ENCODE peak calls at places on chromosomes 6 and 20, in five cellular contexts. Z is sigmoid colon, B is psoas muscle, Q is adrenal gland, K is cardiac muscle cell. L is an unnamed sample.

GRCh38 chr6:117496383-117496990 is 14.0 kb downstream of the DCBLD1 start:
- DNase-seq in Q (no peak), Z (no peak), K (no peak), B (no peak), L (no peak)

GRCh38 chr6:163543311-163543710 is 128.8 kb downstream of the QKI start:
- DNase-seq in B (no peak), K (no peak), Z (no peak), Q (no peak), L (no peak)

GRCh38 chr6:151070666-151071065 is 169.1 kb upstream of the AKAP12 start:
- DNase-seq in Q (no peak), K (no peak), Z (peak; percentile 22), B (no peak), L (no peak)

GRCh38 chr20:14700641-14700965 is 363.2 kb upstream of the FLRT3 start:
- DNase-seq in B (no peak), Z (no peak), Q (no peak), K (no peak), L (no peak)

GRCh38 chr6:116564296-116564695 is 7.0 kb upstream of the RWDD1 start:
- DNase-seq in K (no peak), B (no peak), Q (no peak), Z (no peak), L (no peak)

GRCh38 chr20:24542721-24543120 is 73.3 kb downstream of the SYNDIG1 start:
- DNase-seq in B (no peak), Z (no peak), Q (no peak), K (no peak), L (no peak)

GRCh38 chr6:62262283-62262682 is 23.7 kb downstream of the KHDRBS2 start:
- DNase-seq in B (no peak), Q (no peak), K (no peak), Z (no peak), L (no peak)

GRCh38 chr6:53136000-53136609 is 12.5 kb downstream of the GCM1 start:
- DNase-seq in Z (no peak), B (no peak), Q (no peak), K (no peak), L (no peak)

GRCh38 chr6:152984387-152984872 is 1.6 kb upstream of the FBXO5 start:
- DNase-seq in K (no peak), Z (no peak), B (no peak), Q (no peak), L (peak; percentile 57)

GRCh38 chr20:32443386-32443974 is 85.3 kb downstream of the ASXL1 start:
- DNase-seq in B (no peak), Z (peak; percentile 43), K (no peak), Q (no peak), L (peak; percentile 46)

GRCh38 chr20:62052842-62053464 is 12.7 kb downstream of the TAF4 start:
- DNase-seq in Z (no peak), Q (no peak), B (no peak), K (no peak), L (no peak)

DNA sequence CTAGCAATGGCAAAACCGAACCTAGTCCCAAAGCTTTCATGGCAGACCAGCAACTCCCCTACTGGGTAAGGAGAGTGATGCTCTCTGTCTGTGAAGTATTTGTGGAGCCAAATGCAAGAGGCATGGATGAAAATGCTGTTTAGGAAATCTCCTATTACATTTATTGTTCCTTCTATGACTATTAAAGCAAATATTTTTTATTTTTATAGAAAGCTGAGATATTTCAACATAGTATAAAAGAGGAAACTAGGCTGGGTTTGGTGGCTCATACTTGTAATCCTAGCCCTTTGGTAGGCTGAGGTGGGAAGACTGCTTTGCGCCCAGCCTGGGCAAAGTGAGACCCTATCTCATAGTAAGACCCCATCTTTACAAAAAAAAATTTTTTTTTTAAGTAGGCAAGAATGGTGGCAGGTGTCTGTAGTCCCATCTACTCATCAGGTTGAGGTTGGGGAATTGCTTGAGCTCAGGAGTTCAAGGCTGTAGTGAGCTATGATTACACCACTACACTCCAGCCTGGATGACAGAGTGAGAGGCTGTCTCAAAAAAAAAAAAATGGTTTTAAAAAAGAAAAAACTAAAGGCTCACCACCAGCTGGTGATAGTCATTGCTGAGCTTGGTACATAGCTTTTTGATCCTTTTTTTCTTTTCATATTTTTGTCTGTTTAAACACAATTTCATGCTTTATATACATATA is 11.2 kb downstream of the KDM1B start:
- DNase-seq in B (no peak), K (no peak), Q (no peak), Z (no peak), L (no peak)
- H3K4me1 ChIP-seq in B (no peaks in the 10 kb centered on the region), K (no peaks in the 10 kb centered on the region), Q (no peaks in the 10 kb centered on the region), Z (no peaks in the 10 kb centered on the region), L (no peaks in the 10 kb centered on the region)

GRCh38 chr6:75070244-75070643 is 135.6 kb downstream of the COL12A1 start:
- DNase-seq in B (no peak), Z (no peak), Q (no peak), K (no peak), L (no peak)
- TF ChIP-seq CTCF in B (no peak), Z (no peak), Q (no peak), K (no peak), L (no peak)

DNA sequence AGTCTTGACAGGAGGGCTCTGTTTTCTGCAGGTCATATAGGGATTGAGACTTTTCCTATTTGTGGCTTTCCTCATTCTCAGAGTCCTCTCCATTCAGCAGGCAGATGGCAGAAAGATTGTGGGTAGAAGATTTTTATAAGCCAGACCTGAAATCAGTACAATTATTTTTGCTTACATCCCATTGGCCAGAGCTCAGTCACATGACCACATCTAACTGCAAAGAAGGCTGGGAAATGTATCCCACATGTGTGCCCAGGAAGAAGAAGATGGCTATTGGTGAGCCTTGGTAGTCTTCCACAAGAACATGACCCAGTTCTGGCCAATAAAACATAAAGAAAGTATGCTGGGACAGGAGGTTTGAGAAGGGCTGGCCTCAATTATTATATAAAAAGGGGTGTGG is 21.5 kb upstream of the CCN5 start:
- DNase-seq in B (no peak), Z (no peak), K (no peak), Q (no peak), L (no peak)
- H3K27ac ChIP-seq in B (peak overlapping the region; percentile 67), Z (peak overlapping the region; percentile 59), K (no peak overlapping the region), Q (no peak overlapping the region), L (no peak overlapping the region)

GRCh38 chr6:7140631-7141366 is 33.0 kb downstream of the RREB1 start:
- DNase-seq in K (peak; percentile 91), Z (peak; percentile 95), B (peak; percentile 90), Q (peak; percentile 90), L (peak; percentile 54)
- H3K4me1 ChIP-seq in K (peaks cover 73% of the 10 kb centered on the region), Z (peaks cover 81% of the 10 kb centered on the region), B (peaks cover 73% of the 10 kb centered on the region), Q (peaks cover 41% of the 10 kb centered on the region), L (peaks cover 37% of the 10 kb centered on the region)

DNA sequence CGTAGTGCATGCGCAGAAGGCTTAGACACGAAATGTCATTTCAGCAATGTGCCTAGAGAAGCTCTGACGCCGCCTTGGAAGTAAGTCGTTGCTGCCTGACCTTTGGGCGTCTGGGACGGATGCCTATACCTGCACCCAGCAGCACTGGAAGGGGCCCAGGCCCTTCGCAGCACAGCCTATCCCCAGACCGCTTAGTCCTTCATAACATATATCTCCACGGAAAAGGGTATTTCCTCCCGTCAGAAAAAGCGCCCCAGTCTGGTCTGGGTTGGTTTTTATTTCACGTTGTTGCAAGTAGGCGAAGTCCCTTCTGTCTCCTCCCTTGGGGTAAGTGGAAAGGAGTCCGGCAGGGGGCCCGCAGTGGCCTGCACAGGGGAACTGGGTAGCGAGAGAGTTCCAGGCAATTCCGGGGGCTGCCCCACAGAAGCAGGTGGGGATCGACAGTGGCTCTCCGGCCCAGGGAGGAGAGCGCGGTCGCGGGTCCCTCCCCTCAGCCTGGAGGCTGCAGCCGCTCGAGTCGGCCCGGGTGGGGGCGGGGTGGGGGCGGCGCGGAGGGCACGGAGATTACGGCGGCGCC is 558 bp upstream of the EYA4 start:
- DNase-seq in K (peak; percentile 46), Q (no peak), B (peak; percentile 59), Z (peak; percentile 62), L (no peak)
- TF ChIP-seq CTCF in K (peak; percentile 17), Q (no peak), B (peak; percentile 24), Z (no peak), L (no peak)

GRCh38 chr20:10172998-10173655 is 45.5 kb upstream of the SNAP25 start:
- DNase-seq in B (no peak), K (no peak), Z (no peak), Q (no peak), L (no peak)
- H3K27ac ChIP-seq in B (no peak overlapping the region), K (no peak overlapping the region), Z (no peak overlapping the region), Q (no peak overlapping the region), L (no peak overlapping the region)

L was measured in OCI-LY7.